ENCODE peak calls at places on chromosomes 5 and 9, in six cellular contexts. U is activated T-cell treated with anti-CD3 and anti-CD28 coated beads for 48 hours; O is Right ventricle myocardium superior; W is stimulated activated CD4-positive, alpha-beta T cell treated with anti-CD3 and anti-CD28 coated beads, TNF-alpha, amount 100 ng/mL, for 24 hours; H is OCI-LY7; D is ELR. V is an unnamed sample.

GRCh38 chr9:94692601-94693000 is 33.9 kb upstream of the AOPEP start:
- DNase-seq in U (no peak), O (no peak), W (no peak), H (no peak), D (no peak), V (no peak)

GRCh38 chr9:106075991-106076390 is 381.6 kb downstream of the TMEM38B start:
- DNase-seq in U (no peak), O (no peak), W (no peak), H (no peak), D (peak), V (no peak)

GRCh38 chr5:4651811-4652565 is 488.1 kb upstream of the ADAMTS16 start:
- DNase-seq in U (no peak), O (no peak), W (no peak), H (no peak), D (no peak), V (no peak)

GRCh38 chr5:138662599-138662998 is 87.4 kb upstream of the HSPA9 start:
- DNase-seq in U (no peak), O (no peak), W (no peak), H (no peak), D (peak), V (no peak)

GRCh38 chr9:109166771-109167601 is at the start of gene FRRS1L:
- DNase-seq in U (no peak), O (no peak), W (no peak), H (no peak), D (no peak), V (peak)

GRCh38 chr5:10432059-10433008 is 9.3 kb upstream of the ROPN1L start:
- DNase-seq in U (no peak), O (no peak), W (no peak), H (no peak), D (no peak), V (peak)

GRCh38 chr9:34664281-34665108 is 2.0 kb upstream of the CCL27 start:
- DNase-seq in U (peak), O (peak), W (peak), H (peak), D (peak), V (peak)

GRCh38 chr5:154940375-154940771 is 500 bp upstream of the MRPL22 start:
- DNase-seq in U (no peak), O (no peak), W (no peak), H (no peak), D (no peak), V (no peak)

GRCh38 chr9:95189230-95190098 is 128.0 kb downstream of the FANCC start:
- DNase-seq in U (no peak), O (no peak), W (no peak), H (no peak), D (peak), V (no peak)

GRCh38 chr9:99253772-99254431 is 31.8 kb downstream of the SEC61B start:
- DNase-seq in U (peak), O (no peak), W (peak), H (peak), D (peak), V (no peak)

GRCh38 chr5:14457475-14457874 is 124.1 kb upstream of the OTULINL start:
- DNase-seq in U (no peak), O (no peak), W (no peak), H (no peak), D (no peak), V (peak)

GRCh38 chr5:134553816-134554215 is 28.3 kb downstream of the JADE2 start:
- DNase-seq in U (no peak), O (no peak), W (no peak), H (no peak), D (no peak), V (no peak)

GRCh38 chr9:9764821-9765220 is 848.0 kb downstream of the PTPRD start:
- DNase-seq in U (no peak), O (no peak), W (no peak), H (no peak), D (no peak), V (no peak)

GRCh38 chr9:81116340-81117207 is 572.8 kb downstream of the TLE1 start:
- DNase-seq in U (no peak), O (no peak), W (no peak), H (no peak), D (no peak), V (no peak)

GRCh38 chr5:123875444-123876264 is 363.7 kb downstream of the CSNK1G3 start:
- DNase-seq in U (no peak), O (no peak), W (no peak), H (no peak), D (no peak), V (peak)

GRCh38 chr9:77793909-77794308 is 145.8 kb upstream of the GNA14 start:
- DNase-seq in U (no peak), O (no peak), W (no peak), H (no peak), D (peak), V (no peak)

GRCh38 chr9:123414226-123414625 is 58.2 kb downstream of the CRB2 start:
- DNase-seq in U (no peak), O (no peak), W (no peak), H (no peak), D (no peak), V (peak)

GRCh38 chr9:95099321-95100070 is 218.0 kb downstream of the FANCC start:
- DNase-seq in U (no peak), O (peak), W (no peak), H (no peak), D (no peak), V (no peak)

GRCh38 chr5:172444110-172444510 is 10.2 kb downstream of the SH3PXD2B start:
- DNase-seq in U (no peak), O (no peak), W (no peak), H (no peak), D (peak), V (no peak)

GRCh38 chr9:69180670-69181069 is 6.6 kb downstream of the TJP2 start:
- DNase-seq in U (peak), O (no peak), W (no peak), H (no peak), D (peak), V (no peak)

V was measured in glutamatergic neuron.